ENCODE peak calls at places on chromosomes 16 and 17, in eight cellular contexts. P is astrocyte of the spinal cord; Y is lower leg skin; F is HCT116; S is CD8-positive, alpha-beta T cell; G is endothelial cell of umbilical vein; U is fibroblast of lung; L is body of pancreas. N is an unnamed sample.

GRCh38 chr17:82950525-82951102 is 110.8 kb upstream of the ZNF750 start:
- DNase-seq in U (no peak), S (no peak), F (no peak), L (no peak), Y (no peak), P (no peak), G (no peak), N (no peak)

GRCh38 chr16:12784076-12784475 is 19.6 kb downstream of the CPPED1 start:
- DNase-seq in S (no peak), L (no peak), F (no peak), G (no peak), Y (no peak), U (peak), P (no peak), N (no peak)

GRCh38 chr16:29760567-29761279 is 14.9 kb upstream of the C16orf54 start:
- DNase-seq in F (no peak), L (no peak), U (no peak), S (no peak), P (no peak), Y (no peak), G (no peak), N (no peak)

GRCh38 chr16:69328854-69329316 is 1.5 kb downstream of the PDF start:
- DNase-seq in Y (no peak), F (no peak), U (peak), S (no peak), P (peak), G (peak), L (no peak), N (peak)

GRCh38 chr17:36600936-36601302 is 464 bp upstream of the MRM1 start:
- DNase-seq in S (peak), Y (no peak), L (no peak), U (no peak), P (no peak), G (no peak), F (no peak), N (no peak)

GRCh38 chr17:74117999-74118421 is 85.5 kb upstream of the RPL38 start:
- DNase-seq in G (no peak), S (no peak), L (no peak), Y (no peak), U (no peak), F (no peak), P (no peak), N (no peak)

GRCh38 chr17:10751569-10751968 is 21.7 kb upstream of the TMEM220 start:
- DNase-seq in Y (no peak), G (no peak), S (no peak), U (no peak), P (no peak), F (no peak), L (no peak), N (no peak)

GRCh38 chr17:34990921-34991365 is 10.6 kb downstream of the LIG3 start:
- DNase-seq in U (no peak), S (no peak), P (no peak), Y (no peak), G (no peak), F (no peak), L (peak), N (no peak)

GRCh38 chr17:381941-382643 is 29.5 kb upstream of the RPH3AL start:
- DNase-seq in U (no peak), P (no peak), Y (no peak), F (no peak), G (no peak), S (no peak), L (no peak), N (no peak)

GRCh38 chr16:79286646-79287423 is 313.7 kb downstream of the MAF start:
- DNase-seq in F (no peak), U (no peak), L (peak), S (no peak), P (no peak), G (no peak), Y (no peak), N (no peak)

GRCh38 chr17:64174686-64175456 is 44.9 kb upstream of the ERN1 start:
- DNase-seq in P (no peak), U (peak), G (peak), Y (peak), S (no peak), L (peak), F (no peak), N (no peak)

GRCh38 chr17:27038676-27039075 is 255.2 kb upstream of the WSB1 start:
- DNase-seq in Y (no peak), S (no peak), U (no peak), F (peak), L (no peak), P (no peak), G (no peak), N (no peak)

GRCh38 chr16:81143921-81144471 is 47.8 kb upstream of the GCSH start:
- DNase-seq in S (no peak), Y (no peak), G (no peak), F (peak), U (no peak), P (no peak), L (no peak), N (no peak)

GRCh38 chr17:51640108-51640622 is 379.8 kb downstream of the UTP18 start:
- DNase-seq in Y (no peak), U (no peak), F (peak), G (no peak), L (no peak), P (no peak), S (no peak), N (no peak)

GRCh38 chr17:57869599-57870282 is 19.9 kb upstream of the MRPS23 start:
- DNase-seq in S (no peak), Y (no peak), P (peak), U (peak), G (no peak), L (no peak), F (no peak), N (peak)

GRCh38 chr17:40448213-40448638 is 5.0 kb downstream of the IGFBP4 start:
- DNase-seq in S (no peak), P (no peak), G (peak), L (peak), U (no peak), F (no peak), Y (peak), N (no peak)
- TF ChIP-seq CTCF in S (no peak), P (no peak), G (no peak), L (no peak), U (no peak), F (no peak), Y (no peak), N (no peak)

GRCh38 chr17:1707107-1707506 is 3.1 kb downstream of the TLCD2 start:
- DNase-seq in F (no peak), S (no peak), L (no peak), P (no peak), U (no peak), G (no peak), Y (no peak), N (no peak)
- H3K4me3 ChIP-seq in F (no peak), S (no peak), L (no peak), P (no peak), U (no peak), G (no peak), Y (no peak), N (no peak)

GRCh38 chr17:39636927-39637736 is at the start of gene STARD3:
- DNase-seq in S (peak), F (peak), L (peak), P (peak), Y (peak), G (peak), U (peak), N (peak)
- TF ChIP-seq CTCF in S (no peak), F (no peak), L (no peak), P (no peak), Y (no peak), G (no peak), U (no peak), N (no peak)

DNA sequence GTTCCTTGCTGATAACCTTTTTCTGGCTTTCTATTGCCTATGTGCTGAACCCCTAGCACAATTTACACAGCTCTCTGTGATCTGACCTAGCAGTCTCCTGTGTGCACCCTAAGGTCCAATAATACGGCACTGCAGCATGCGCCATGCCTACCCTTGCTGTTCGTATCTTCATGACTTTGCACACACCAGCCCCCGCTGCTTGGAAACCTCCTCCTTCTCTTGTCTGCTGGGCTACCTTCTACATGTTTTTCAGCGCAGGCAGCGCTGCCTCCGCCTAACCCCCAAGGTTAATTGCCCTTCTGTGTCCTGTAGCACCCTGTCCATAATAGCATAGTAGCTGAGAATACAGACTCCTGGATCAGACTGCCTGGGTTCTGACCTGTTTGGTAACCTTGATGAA is 1.4 kb downstream of the STARD3 start:
- DNase-seq in L (no peak), U (no peak), S (no peak), G (no peak), F (no peak), Y (no peak), P (no peak), N (no peak)
- H3K4me3 ChIP-seq in L (no peak), U (peak), S (peak), G (peak), F (peak), Y (no peak), P (no peak), N (peak)